ENCODE peak calls at places on chromosomes 2 and 18, in ten cellular contexts. B is HFFc6; X is effector CD4-positive, alpha-beta T cell; L is breast epithelium; J is NCI-H524; D is stimulated activated CD4-positive, alpha-beta T cell treated with anti-CD3 and anti-CD28 coated beads, TNF-alpha, amount 100 ng/mL, for 4 hours; G is body of pancreas; A is amniotic stem cell; F is adrenal gland; Q is uterus. S is an unnamed sample.
A peak's percentile ranks its signal among the peaks of the same experiment; 100 is the strongest.

GRCh38 chr2:179677148-179677688 is 184.2 kb downstream of the ZNF385B start:
- DNase-seq in X (no peak), B (peak; percentile 51), F (no peak), L (no peak), A (no peak), J (no peak), D (no peak), Q (no peak), G (no peak), S (peak; percentile 12)

GRCh38 chr2:224987733-224988132 is 54.5 kb downstream of the DOCK10 start:
- DNase-seq in A (no peak), F (no peak), J (no peak), Q (no peak), X (no peak), L (no peak), B (peak; percentile 34), G (no peak), D (no peak), S (no peak)

GRCh38 chr2:42928692-42929576 is 136.6 kb upstream of the HAAO start:
- DNase-seq in X (no peak), A (no peak), Q (no peak), B (no peak), G (peak; percentile 48), F (no peak), D (no peak), L (no peak), J (peak; percentile 90), S (no peak)

GRCh38 chr2:88085602-88086001 is 18.0 kb downstream of the SMYD1 start:
- DNase-seq in D (no peak), J (no peak), F (no peak), L (no peak), X (no peak), G (no peak), Q (no peak), A (no peak), B (no peak), S (no peak)

GRCh38 chr2:132651115-132652099 is 18.6 kb downstream of the LYPD1 start:
- DNase-seq in J (no peak), B (peak; percentile 51), X (no peak), G (peak; percentile 32), F (no peak), D (no peak), A (no peak), L (no peak), Q (no peak), S (peak; percentile 35)

GRCh38 chr2:40831313-40831873 is 379.5 kb upstream of the SLC8A1 start:
- DNase-seq in B (no peak), D (no peak), L (no peak), Q (no peak), J (no peak), X (no peak), G (no peak), F (no peak), A (no peak), S (no peak)

GRCh38 chr2:43402452-43402937 is 176.1 kb upstream of the ZFP36L2 start:
- DNase-seq in D (no peak), L (no peak), G (no peak), X (no peak), B (no peak), J (no peak), F (no peak), Q (peak; percentile 73), A (no peak), S (peak; percentile 22)

GRCh38 chr2:149329470-149330126 is 789 bp upstream of the LYPD6 start:
- DNase-seq in Q (peak; percentile 20), F (peak; percentile 7), L (no peak), B (peak; percentile 48), J (peak; percentile 75), A (peak; percentile 13), G (peak; percentile 75), X (no peak), D (no peak), S (peak; percentile 41)

GRCh38 chr18:22473366-22473765 is 55.7 kb upstream of the CTAGE1 start:
- DNase-seq in B (peak; percentile 12), Q (no peak), L (no peak), X (no peak), F (no peak), A (no peak), J (no peak), D (no peak), G (no peak), S (no peak)

GRCh38 chr2:215760526-215760925 is 252.8 kb downstream of the MREG start:
- DNase-seq in A (no peak), L (no peak), Q (no peak), J (no peak), D (no peak), F (no peak), G (no peak), X (no peak), B (no peak), S (no peak)

GRCh38 chr2:204533629-204534370 is 11.5 kb upstream of the PARD3B start:
- DNase-seq in X (no peak), F (no peak), L (no peak), A (no peak), Q (no peak), G (no peak), B (peak; percentile 87), D (no peak), J (no peak), S (no peak)

GRCh38 chr2:234996467-234997270 is 44.9 kb downstream of the SH3BP4 start:
- DNase-seq in B (peak; percentile 45), Q (no peak), G (no peak), J (no peak), D (no peak), A (peak; percentile 62), X (no peak), F (no peak), L (no peak), S (no peak)

GRCh38 chr18:70623106-70623505 is 334.3 kb downstream of the SOCS6 start:
- DNase-seq in B (no peak), F (no peak), D (no peak), L (no peak), Q (no peak), G (no peak), X (no peak), A (no peak), J (no peak), S (no peak)

GRCh38 chr18:56009451-56009850 is 421.5 kb upstream of the TCF4 start:
- DNase-seq in D (no peak), J (no peak), B (peak; percentile 49), L (no peak), F (no peak), X (no peak), A (no peak), Q (no peak), G (no peak), S (no peak)

GRCh38 chr18:24227976-24228660 is 89.3 kb downstream of the CABYR start:
- DNase-seq in L (no peak), F (no peak), X (no peak), B (peak; percentile 31), J (no peak), Q (no peak), D (no peak), A (no peak), G (no peak), S (no peak)

GRCh38 chr2:169034256-169034655 is 3.1 kb upstream of the ABCB11 start:
- DNase-seq in D (no peak), G (no peak), J (no peak), X (no peak), A (no peak), Q (no peak), B (no peak), F (no peak), L (no peak), S (no peak)

GRCh38 chr2:84077504-84077903 is 381.6 kb downstream of the SUCLG1 start:
- DNase-seq in A (no peak), Q (no peak), F (peak; percentile 55), L (no peak), J (peak; percentile 57), X (no peak), D (no peak), G (peak; percentile 12), B (no peak), S (peak; percentile 4)

GRCh38 chr2:97748397-97748796 is 35.0 kb downstream of the ZAP70 start:
- DNase-seq in A (no peak), D (peak; percentile 33), B (no peak), Q (no peak), G (no peak), F (no peak), L (no peak), X (peak; percentile 51), J (peak; percentile 67), S (peak; percentile 64)

GRCh38 chr2:75476778-75477177 is 84.0 kb downstream of the EVA1A start:
- DNase-seq in B (peak; percentile 67), D (no peak), J (no peak), A (no peak), L (no peak), F (no peak), Q (no peak), X (no peak), G (no peak), S (peak; percentile 10)

GRCh38 chr18:11909081-11909410 is 929 bp upstream of the MPPE1 start:
- DNase-seq in D (no peak), L (no peak), Q (no peak), B (no peak), X (no peak), J (no peak), F (no peak), G (no peak), A (no peak), S (no peak)

GRCh38 chr18:59569321-59569720 is 127.9 kb downstream of the CCBE1 start:
- DNase-seq in G (no peak), J (no peak), Q (no peak), B (no peak), A (no peak), D (no peak), F (no peak), X (no peak), L (no peak), S (no peak)

GRCh38 chr2:85953476-85953875 is 64.7 kb upstream of the ST3GAL5 start:
- DNase-seq in F (no peak), B (no peak), X (no peak), G (no peak), Q (no peak), L (no peak), D (no peak), J (no peak), A (no peak), S (no peak)

GRCh38 chr2:227717687-227718567 is at the start of gene SLC19A3:
- DNase-seq in L (peak; percentile 66), B (no peak), G (peak; percentile 72), X (no peak), F (peak; percentile 88), Q (peak; percentile 72), J (peak; percentile 78), D (no peak), A (no peak), S (no peak)

GRCh38 chr18:35143615-35144596 is 96.9 kb upstream of the ZNF397 start:
- DNase-seq in F (peak; percentile 71), G (peak; percentile 64), Q (peak; percentile 54), B (peak; percentile 45), J (peak; percentile 67), X (peak; percentile 15), L (no peak), D (peak; percentile 9), A (peak; percentile 28), S (peak; percentile 43)

GRCh38 chr2:141534671-141535359 is 596.0 kb downstream of the LRP1B start:
- DNase-seq in Q (no peak), B (no peak), J (no peak), D (no peak), X (no peak), A (no peak), F (no peak), G (no peak), L (no peak), S (peak; percentile 11)